ENCODE peak calls at places on chromosomes 11 and 22, in ten cellular contexts. One of them, this sample, is unnamed.

GRCh38 chr11:115912484-115912945 is 408.3 kb upstream of the CADM1 start:
- DNase-seq in GM03348: no peak
- DNase-seq in CD4-positive, CD25-positive, alpha-beta regulatory T cell: no peak
- DNase-seq in hepatocyte: peak
- DNase-seq in naive thymus-derived CD4-positive, alpha-beta T cell: no peak
- DNase-seq in stimulated activated CD8-positive, alpha-beta memory T cell treated with anti-CD3 and anti-CD28 coated beads, Interleukin-15, amount 100 ng/mL, for 24 hours: no peak
- DNase-seq in stimulated activated CD4-positive, alpha-beta T cell treated with anti-CD3 and anti-CD28 coated beads, TNF-alpha, amount 100 ng/mL, for 48 hours: no peak
- DNase-seq in RWPE1: no peak
- DNase-seq in brain microvascular endothelial cell: no peak
- DNase-seq in KBM-7: no peak
- DNase-seq in this sample: no peak

GRCh38 chr11:10693509-10694071 is at the start of gene IRAG1:
- DNase-seq in GM03348: peak
- DNase-seq in CD4-positive, CD25-positive, alpha-beta regulatory T cell: no peak
- DNase-seq in hepatocyte: peak
- DNase-seq in naive thymus-derived CD4-positive, alpha-beta T cell: no peak
- DNase-seq in stimulated activated CD8-positive, alpha-beta memory T cell treated with anti-CD3 and anti-CD28 coated beads, Interleukin-15, amount 100 ng/mL, for 24 hours: no peak
- DNase-seq in stimulated activated CD4-positive, alpha-beta T cell treated with anti-CD3 and anti-CD28 coated beads, TNF-alpha, amount 100 ng/mL, for 48 hours: no peak
- DNase-seq in RWPE1: no peak
- DNase-seq in brain microvascular endothelial cell: peak
- DNase-seq in KBM-7: no peak
- DNase-seq in this sample: no peak

GRCh38 chr22:27682438-27682837 is 119.1 kb downstream of the MN1 start:
- DNase-seq in GM03348: no peak
- DNase-seq in CD4-positive, CD25-positive, alpha-beta regulatory T cell: no peak
- DNase-seq in hepatocyte: no peak
- DNase-seq in naive thymus-derived CD4-positive, alpha-beta T cell: no peak
- DNase-seq in stimulated activated CD8-positive, alpha-beta memory T cell treated with anti-CD3 and anti-CD28 coated beads, Interleukin-15, amount 100 ng/mL, for 24 hours: no peak
- DNase-seq in stimulated activated CD4-positive, alpha-beta T cell treated with anti-CD3 and anti-CD28 coated beads, TNF-alpha, amount 100 ng/mL, for 48 hours: no peak
- DNase-seq in RWPE1: no peak
- DNase-seq in brain microvascular endothelial cell: no peak
- DNase-seq in KBM-7: no peak
- DNase-seq in this sample: no peak

GRCh38 chr11:78140392-78141077 is 1.1 kb upstream of the ALG8 start:
- DNase-seq in GM03348: no peak
- DNase-seq in CD4-positive, CD25-positive, alpha-beta regulatory T cell: no peak
- DNase-seq in hepatocyte: no peak
- DNase-seq in naive thymus-derived CD4-positive, alpha-beta T cell: no peak
- DNase-seq in stimulated activated CD8-positive, alpha-beta memory T cell treated with anti-CD3 and anti-CD28 coated beads, Interleukin-15, amount 100 ng/mL, for 24 hours: peak
- DNase-seq in stimulated activated CD4-positive, alpha-beta T cell treated with anti-CD3 and anti-CD28 coated beads, TNF-alpha, amount 100 ng/mL, for 48 hours: no peak
- DNase-seq in RWPE1: no peak
- DNase-seq in brain microvascular endothelial cell: no peak
- DNase-seq in KBM-7: peak
- DNase-seq in this sample: no peak

GRCh38 chr11:111206472-111206871 is 39.1 kb upstream of the POU2AF2 start:
- DNase-seq in GM03348: peak
- DNase-seq in CD4-positive, CD25-positive, alpha-beta regulatory T cell: no peak
- DNase-seq in hepatocyte: no peak
- DNase-seq in naive thymus-derived CD4-positive, alpha-beta T cell: no peak
- DNase-seq in stimulated activated CD8-positive, alpha-beta memory T cell treated with anti-CD3 and anti-CD28 coated beads, Interleukin-15, amount 100 ng/mL, for 24 hours: no peak
- DNase-seq in stimulated activated CD4-positive, alpha-beta T cell treated with anti-CD3 and anti-CD28 coated beads, TNF-alpha, amount 100 ng/mL, for 48 hours: no peak
- DNase-seq in RWPE1: peak
- DNase-seq in brain microvascular endothelial cell: peak
- DNase-seq in KBM-7: no peak
- DNase-seq in this sample: no peak

GRCh38 chr22:30198152-30198845 is 48.3 kb downstream of the LIF start:
- DNase-seq in GM03348: no peak
- DNase-seq in CD4-positive, CD25-positive, alpha-beta regulatory T cell: no peak
- DNase-seq in hepatocyte: no peak
- DNase-seq in naive thymus-derived CD4-positive, alpha-beta T cell: no peak
- DNase-seq in stimulated activated CD8-positive, alpha-beta memory T cell treated with anti-CD3 and anti-CD28 coated beads, Interleukin-15, amount 100 ng/mL, for 24 hours: no peak
- DNase-seq in stimulated activated CD4-positive, alpha-beta T cell treated with anti-CD3 and anti-CD28 coated beads, TNF-alpha, amount 100 ng/mL, for 48 hours: no peak
- DNase-seq in RWPE1: no peak
- DNase-seq in brain microvascular endothelial cell: no peak
- DNase-seq in KBM-7: no peak
- DNase-seq in this sample: no peak

GRCh38 chr22:46043339-46043738 is 66.4 kb upstream of the WNT7B start:
- DNase-seq in GM03348: no peak
- DNase-seq in CD4-positive, CD25-positive, alpha-beta regulatory T cell: no peak
- DNase-seq in hepatocyte: no peak
- DNase-seq in naive thymus-derived CD4-positive, alpha-beta T cell: no peak
- DNase-seq in stimulated activated CD8-positive, alpha-beta memory T cell treated with anti-CD3 and anti-CD28 coated beads, Interleukin-15, amount 100 ng/mL, for 24 hours: no peak
- DNase-seq in stimulated activated CD4-positive, alpha-beta T cell treated with anti-CD3 and anti-CD28 coated beads, TNF-alpha, amount 100 ng/mL, for 48 hours: no peak
- DNase-seq in RWPE1: no peak
- DNase-seq in brain microvascular endothelial cell: no peak
- DNase-seq in KBM-7: no peak
- DNase-seq in this sample: no peak

GRCh38 chr11:1852885-1853284 is at the start of gene LSP1:
- DNase-seq in GM03348: no peak
- DNase-seq in CD4-positive, CD25-positive, alpha-beta regulatory T cell: peak
- DNase-seq in hepatocyte: no peak
- DNase-seq in naive thymus-derived CD4-positive, alpha-beta T cell: peak
- DNase-seq in stimulated activated CD8-positive, alpha-beta memory T cell treated with anti-CD3 and anti-CD28 coated beads, Interleukin-15, amount 100 ng/mL, for 24 hours: no peak
- DNase-seq in stimulated activated CD4-positive, alpha-beta T cell treated with anti-CD3 and anti-CD28 coated beads, TNF-alpha, amount 100 ng/mL, for 48 hours: peak
- DNase-seq in RWPE1: no peak
- DNase-seq in brain microvascular endothelial cell: no peak
- DNase-seq in KBM-7: peak
- DNase-seq in this sample: peak

GRCh38 chr11:96335389-96335788 is 7.6 kb downstream of the MAML2 start:
- DNase-seq in GM03348: no peak
- DNase-seq in CD4-positive, CD25-positive, alpha-beta regulatory T cell: no peak
- DNase-seq in hepatocyte: no peak
- DNase-seq in naive thymus-derived CD4-positive, alpha-beta T cell: no peak
- DNase-seq in stimulated activated CD8-positive, alpha-beta memory T cell treated with anti-CD3 and anti-CD28 coated beads, Interleukin-15, amount 100 ng/mL, for 24 hours: no peak
- DNase-seq in stimulated activated CD4-positive, alpha-beta T cell treated with anti-CD3 and anti-CD28 coated beads, TNF-alpha, amount 100 ng/mL, for 48 hours: no peak
- DNase-seq in RWPE1: no peak
- DNase-seq in brain microvascular endothelial cell: no peak
- DNase-seq in KBM-7: peak
- DNase-seq in this sample: no peak

GRCh38 chr22:24305260-24305692 is 34.6 kb downstream of the SPECC1L start:
- DNase-seq in GM03348: peak
- DNase-seq in CD4-positive, CD25-positive, alpha-beta regulatory T cell: no peak
- DNase-seq in hepatocyte: no peak
- DNase-seq in naive thymus-derived CD4-positive, alpha-beta T cell: peak
- DNase-seq in stimulated activated CD8-positive, alpha-beta memory T cell treated with anti-CD3 and anti-CD28 coated beads, Interleukin-15, amount 100 ng/mL, for 24 hours: no peak
- DNase-seq in stimulated activated CD4-positive, alpha-beta T cell treated with anti-CD3 and anti-CD28 coated beads, TNF-alpha, amount 100 ng/mL, for 48 hours: no peak
- DNase-seq in RWPE1: no peak
- DNase-seq in brain microvascular endothelial cell: peak
- DNase-seq in KBM-7: peak
- DNase-seq in this sample: no peak

GRCh38 chr11:61632096-61632495 is 48.1 kb upstream of the DAGLA start:
- DNase-seq in GM03348: no peak
- DNase-seq in CD4-positive, CD25-positive, alpha-beta regulatory T cell: no peak
- DNase-seq in hepatocyte: no peak
- DNase-seq in naive thymus-derived CD4-positive, alpha-beta T cell: no peak
- DNase-seq in stimulated activated CD8-positive, alpha-beta memory T cell treated with anti-CD3 and anti-CD28 coated beads, Interleukin-15, amount 100 ng/mL, for 24 hours: no peak
- DNase-seq in stimulated activated CD4-positive, alpha-beta T cell treated with anti-CD3 and anti-CD28 coated beads, TNF-alpha, amount 100 ng/mL, for 48 hours: no peak
- DNase-seq in RWPE1: no peak
- DNase-seq in brain microvascular endothelial cell: no peak
- DNase-seq in KBM-7: no peak
- DNase-seq in this sample: no peak

GRCh38 chr11:45885274-45885920 is at the start of gene MAPK8IP1:
- DNase-seq in GM03348: peak
- DNase-seq in CD4-positive, CD25-positive, alpha-beta regulatory T cell: peak
- DNase-seq in hepatocyte: peak
- DNase-seq in naive thymus-derived CD4-positive, alpha-beta T cell: peak
- DNase-seq in stimulated activated CD8-positive, alpha-beta memory T cell treated with anti-CD3 and anti-CD28 coated beads, Interleukin-15, amount 100 ng/mL, for 24 hours: peak
- DNase-seq in stimulated activated CD4-positive, alpha-beta T cell treated with anti-CD3 and anti-CD28 coated beads, TNF-alpha, amount 100 ng/mL, for 48 hours: peak
- DNase-seq in RWPE1: peak
- DNase-seq in brain microvascular endothelial cell: no peak
- DNase-seq in KBM-7: peak
- DNase-seq in this sample: no peak

GRCh38 chr11:71530602-71531001 is 3.5 kb downstream of the KRTAP5-7 start:
- DNase-seq in GM03348: no peak
- DNase-seq in CD4-positive, CD25-positive, alpha-beta regulatory T cell: no peak
- DNase-seq in hepatocyte: no peak
- DNase-seq in naive thymus-derived CD4-positive, alpha-beta T cell: no peak
- DNase-seq in stimulated activated CD8-positive, alpha-beta memory T cell treated with anti-CD3 and anti-CD28 coated beads, Interleukin-15, amount 100 ng/mL, for 24 hours: no peak
- DNase-seq in stimulated activated CD4-positive, alpha-beta T cell treated with anti-CD3 and anti-CD28 coated beads, TNF-alpha, amount 100 ng/mL, for 48 hours: no peak
- DNase-seq in RWPE1: no peak
- DNase-seq in brain microvascular endothelial cell: no peak
- DNase-seq in KBM-7: no peak
- DNase-seq in this sample: no peak

GRCh38 chr11:93492464-93493251 is 50.5 kb downstream of the SMCO4 start:
- DNase-seq in GM03348: no peak
- DNase-seq in CD4-positive, CD25-positive, alpha-beta regulatory T cell: no peak
- DNase-seq in hepatocyte: no peak
- DNase-seq in naive thymus-derived CD4-positive, alpha-beta T cell: no peak
- DNase-seq in stimulated activated CD8-positive, alpha-beta memory T cell treated with anti-CD3 and anti-CD28 coated beads, Interleukin-15, amount 100 ng/mL, for 24 hours: no peak
- DNase-seq in stimulated activated CD4-positive, alpha-beta T cell treated with anti-CD3 and anti-CD28 coated beads, TNF-alpha, amount 100 ng/mL, for 48 hours: no peak
- DNase-seq in RWPE1: no peak
- DNase-seq in brain microvascular endothelial cell: no peak
- DNase-seq in KBM-7: no peak
- DNase-seq in this sample: no peak

GRCh38 chr11:58513747-58514367 is 6.0 kb upstream of the OR5B21 start:
- DNase-seq in GM03348: peak
- DNase-seq in CD4-positive, CD25-positive, alpha-beta regulatory T cell: no peak
- DNase-seq in hepatocyte: peak
- DNase-seq in naive thymus-derived CD4-positive, alpha-beta T cell: no peak
- DNase-seq in stimulated activated CD8-positive, alpha-beta memory T cell treated with anti-CD3 and anti-CD28 coated beads, Interleukin-15, amount 100 ng/mL, for 24 hours: no peak
- DNase-seq in stimulated activated CD4-positive, alpha-beta T cell treated with anti-CD3 and anti-CD28 coated beads, TNF-alpha, amount 100 ng/mL, for 48 hours: no peak
- DNase-seq in RWPE1: peak
- DNase-seq in brain microvascular endothelial cell: peak
- DNase-seq in KBM-7: peak
- DNase-seq in this sample: no peak

GRCh38 chr11:76208829-76209670 is 2.7 kb upstream of the WNT11 start:
- DNase-seq in GM03348: peak
- DNase-seq in CD4-positive, CD25-positive, alpha-beta regulatory T cell: peak
- DNase-seq in hepatocyte: peak
- DNase-seq in naive thymus-derived CD4-positive, alpha-beta T cell: peak
- DNase-seq in stimulated activated CD8-positive, alpha-beta memory T cell treated with anti-CD3 and anti-CD28 coated beads, Interleukin-15, amount 100 ng/mL, for 24 hours: peak
- DNase-seq in stimulated activated CD4-positive, alpha-beta T cell treated with anti-CD3 and anti-CD28 coated beads, TNF-alpha, amount 100 ng/mL, for 48 hours: peak
- DNase-seq in RWPE1: peak
- DNase-seq in brain microvascular endothelial cell: peak
- DNase-seq in KBM-7: peak
- DNase-seq in this sample: peak

GRCh38 chr22:35376728-35377472 is 4.0 kb upstream of the HMOX1 start:
- DNase-seq in GM03348: peak
- DNase-seq in CD4-positive, CD25-positive, alpha-beta regulatory T cell: peak
- DNase-seq in hepatocyte: peak
- DNase-seq in naive thymus-derived CD4-positive, alpha-beta T cell: no peak
- DNase-seq in stimulated activated CD8-positive, alpha-beta memory T cell treated with anti-CD3 and anti-CD28 coated beads, Interleukin-15, amount 100 ng/mL, for 24 hours: no peak
- DNase-seq in stimulated activated CD4-positive, alpha-beta T cell treated with anti-CD3 and anti-CD28 coated beads, TNF-alpha, amount 100 ng/mL, for 48 hours: no peak
- DNase-seq in RWPE1: peak
- DNase-seq in brain microvascular endothelial cell: peak
- DNase-seq in KBM-7: peak
- DNase-seq in this sample: peak

GRCh38 chr11:122863704-122864326 is 18.7 kb upstream of the JHY start:
- DNase-seq in GM03348: peak
- DNase-seq in CD4-positive, CD25-positive, alpha-beta regulatory T cell: peak
- DNase-seq in hepatocyte: peak
- DNase-seq in naive thymus-derived CD4-positive, alpha-beta T cell: no peak
- DNase-seq in stimulated activated CD8-positive, alpha-beta memory T cell treated with anti-CD3 and anti-CD28 coated beads, Interleukin-15, amount 100 ng/mL, for 24 hours: no peak
- DNase-seq in stimulated activated CD4-positive, alpha-beta T cell treated with anti-CD3 and anti-CD28 coated beads, TNF-alpha, amount 100 ng/mL, for 48 hours: no peak
- DNase-seq in RWPE1: peak
- DNase-seq in brain microvascular endothelial cell: peak
- DNase-seq in KBM-7: peak
- DNase-seq in this sample: peak

GRCh38 chr11:43504316-43504950 is 145.7 kb downstream of the TTC17 start:
- DNase-seq in GM03348: peak
- DNase-seq in CD4-positive, CD25-positive, alpha-beta regulatory T cell: no peak
- DNase-seq in hepatocyte: no peak
- DNase-seq in naive thymus-derived CD4-positive, alpha-beta T cell: no peak
- DNase-seq in stimulated activated CD8-positive, alpha-beta memory T cell treated with anti-CD3 and anti-CD28 coated beads, Interleukin-15, amount 100 ng/mL, for 24 hours: no peak
- DNase-seq in stimulated activated CD4-positive, alpha-beta T cell treated with anti-CD3 and anti-CD28 coated beads, TNF-alpha, amount 100 ng/mL, for 48 hours: no peak
- DNase-seq in RWPE1: peak
- DNase-seq in brain microvascular endothelial cell: peak
- DNase-seq in KBM-7: peak
- DNase-seq in this sample: no peak

GRCh38 chr22:22813126-22814075 is 74.2 kb upstream of the IGLL5 start:
- DNase-seq in GM03348: no peak
- DNase-seq in CD4-positive, CD25-positive, alpha-beta regulatory T cell: no peak
- DNase-seq in hepatocyte: no peak
- DNase-seq in naive thymus-derived CD4-positive, alpha-beta T cell: no peak
- DNase-seq in stimulated activated CD8-positive, alpha-beta memory T cell treated with anti-CD3 and anti-CD28 coated beads, Interleukin-15, amount 100 ng/mL, for 24 hours: no peak
- DNase-seq in stimulated activated CD4-positive, alpha-beta T cell treated with anti-CD3 and anti-CD28 coated beads, TNF-alpha, amount 100 ng/mL, for 48 hours: no peak
- DNase-seq in RWPE1: no peak
- DNase-seq in brain microvascular endothelial cell: no peak
- DNase-seq in KBM-7: no peak
- DNase-seq in this sample: no peak

GRCh38 chr11:112886707-112887370 is 74.4 kb upstream of the NCAM1 start:
- DNase-seq in GM03348: no peak
- DNase-seq in CD4-positive, CD25-positive, alpha-beta regulatory T cell: no peak
- DNase-seq in hepatocyte: peak
- DNase-seq in naive thymus-derived CD4-positive, alpha-beta T cell: no peak
- DNase-seq in stimulated activated CD8-positive, alpha-beta memory T cell treated with anti-CD3 and anti-CD28 coated beads, Interleukin-15, amount 100 ng/mL, for 24 hours: no peak
- DNase-seq in stimulated activated CD4-positive, alpha-beta T cell treated with anti-CD3 and anti-CD28 coated beads, TNF-alpha, amount 100 ng/mL, for 48 hours: no peak
- DNase-seq in RWPE1: no peak
- DNase-seq in brain microvascular endothelial cell: no peak
- DNase-seq in KBM-7: no peak
- DNase-seq in this sample: no peak

GRCh38 chr11:75565916-75566762 is 4.1 kb downstream of the SERPINH1 start:
- DNase-seq in GM03348: no peak
- DNase-seq in CD4-positive, CD25-positive, alpha-beta regulatory T cell: no peak
- DNase-seq in hepatocyte: no peak
- DNase-seq in naive thymus-derived CD4-positive, alpha-beta T cell: no peak
- DNase-seq in stimulated activated CD8-positive, alpha-beta memory T cell treated with anti-CD3 and anti-CD28 coated beads, Interleukin-15, amount 100 ng/mL, for 24 hours: no peak
- DNase-seq in stimulated activated CD4-positive, alpha-beta T cell treated with anti-CD3 and anti-CD28 coated beads, TNF-alpha, amount 100 ng/mL, for 48 hours: no peak
- DNase-seq in RWPE1: no peak
- DNase-seq in brain microvascular endothelial cell: no peak
- DNase-seq in KBM-7: no peak
- DNase-seq in this sample: no peak

GRCh38 chr22:42595434-42595833 is 19.2 kb downstream of the POLDIP3 start:
- DNase-seq in GM03348: no peak
- DNase-seq in CD4-positive, CD25-positive, alpha-beta regulatory T cell: no peak
- DNase-seq in hepatocyte: no peak
- DNase-seq in naive thymus-derived CD4-positive, alpha-beta T cell: no peak
- DNase-seq in stimulated activated CD8-positive, alpha-beta memory T cell treated with anti-CD3 and anti-CD28 coated beads, Interleukin-15, amount 100 ng/mL, for 24 hours: no peak
- DNase-seq in stimulated activated CD4-positive, alpha-beta T cell treated with anti-CD3 and anti-CD28 coated beads, TNF-alpha, amount 100 ng/mL, for 48 hours: no peak
- DNase-seq in RWPE1: no peak
- DNase-seq in brain microvascular endothelial cell: no peak
- DNase-seq in KBM-7: no peak
- DNase-seq in this sample: no peak

GRCh38 chr11:11717064-11717725 is 95.4 kb upstream of the GALNT18 start:
- DNase-seq in GM03348: no peak
- DNase-seq in CD4-positive, CD25-positive, alpha-beta regulatory T cell: no peak
- DNase-seq in hepatocyte: no peak
- DNase-seq in naive thymus-derived CD4-positive, alpha-beta T cell: no peak
- DNase-seq in stimulated activated CD8-positive, alpha-beta memory T cell treated with anti-CD3 and anti-CD28 coated beads, Interleukin-15, amount 100 ng/mL, for 24 hours: no peak
- DNase-seq in stimulated activated CD4-positive, alpha-beta T cell treated with anti-CD3 and anti-CD28 coated beads, TNF-alpha, amount 100 ng/mL, for 48 hours: no peak
- DNase-seq in RWPE1: peak
- DNase-seq in brain microvascular endothelial cell: no peak
- DNase-seq in KBM-7: no peak
- DNase-seq in this sample: no peak

GRCh38 chr22:30015229-30015797 is 65.0 kb upstream of the HORMAD2 start:
- DNase-seq in GM03348: no peak
- DNase-seq in CD4-positive, CD25-positive, alpha-beta regulatory T cell: no peak
- DNase-seq in hepatocyte: no peak
- DNase-seq in naive thymus-derived CD4-positive, alpha-beta T cell: no peak
- DNase-seq in stimulated activated CD8-positive, alpha-beta memory T cell treated with anti-CD3 and anti-CD28 coated beads, Interleukin-15, amount 100 ng/mL, for 24 hours: no peak
- DNase-seq in stimulated activated CD4-positive, alpha-beta T cell treated with anti-CD3 and anti-CD28 coated beads, TNF-alpha, amount 100 ng/mL, for 48 hours: no peak
- DNase-seq in RWPE1: no peak
- DNase-seq in brain microvascular endothelial cell: no peak
- DNase-seq in KBM-7: no peak
- DNase-seq in this sample: no peak

GRCh38 chr11:68373810-68374501 is 61.6 kb downstream of the LRP5 start:
- DNase-seq in GM03348: peak
- DNase-seq in CD4-positive, CD25-positive, alpha-beta regulatory T cell: no peak
- DNase-seq in hepatocyte: peak
- DNase-seq in naive thymus-derived CD4-positive, alpha-beta T cell: no peak
- DNase-seq in stimulated activated CD8-positive, alpha-beta memory T cell treated with anti-CD3 and anti-CD28 coated beads, Interleukin-15, amount 100 ng/mL, for 24 hours: no peak
- DNase-seq in stimulated activated CD4-positive, alpha-beta T cell treated with anti-CD3 and anti-CD28 coated beads, TNF-alpha, amount 100 ng/mL, for 48 hours: no peak
- DNase-seq in RWPE1: no peak
- DNase-seq in brain microvascular endothelial cell: no peak
- DNase-seq in KBM-7: peak
- DNase-seq in this sample: no peak

GRCh38 chr22:29780781-29781676 is 13.9 kb downstream of the UQCR10 start:
- DNase-seq in GM03348: peak
- DNase-seq in CD4-positive, CD25-positive, alpha-beta regulatory T cell: no peak
- DNase-seq in hepatocyte: no peak
- DNase-seq in naive thymus-derived CD4-positive, alpha-beta T cell: no peak
- DNase-seq in stimulated activated CD8-positive, alpha-beta memory T cell treated with anti-CD3 and anti-CD28 coated beads, Interleukin-15, amount 100 ng/mL, for 24 hours: no peak
- DNase-seq in stimulated activated CD4-positive, alpha-beta T cell treated with anti-CD3 and anti-CD28 coated beads, TNF-alpha, amount 100 ng/mL, for 48 hours: no peak
- DNase-seq in RWPE1: peak
- DNase-seq in brain microvascular endothelial cell: peak
- DNase-seq in KBM-7: no peak
- DNase-seq in this sample: no peak

GRCh38 chr11:37721485-37721884 is 1123.4 kb upstream of the RAG2 start:
- DNase-seq in GM03348: no peak
- DNase-seq in CD4-positive, CD25-positive, alpha-beta regulatory T cell: no peak
- DNase-seq in hepatocyte: no peak
- DNase-seq in naive thymus-derived CD4-positive, alpha-beta T cell: no peak
- DNase-seq in stimulated activated CD8-positive, alpha-beta memory T cell treated with anti-CD3 and anti-CD28 coated beads, Interleukin-15, amount 100 ng/mL, for 24 hours: no peak
- DNase-seq in stimulated activated CD4-positive, alpha-beta T cell treated with anti-CD3 and anti-CD28 coated beads, TNF-alpha, amount 100 ng/mL, for 48 hours: no peak
- DNase-seq in RWPE1: no peak
- DNase-seq in brain microvascular endothelial cell: no peak
- DNase-seq in KBM-7: no peak
- DNase-seq in this sample: no peak